ENCODE peak calls at places on chromosomes 11 and 22, in seven cellular contexts. B, P, C, W, R, I and L are unnamed samples.

GRCh38 chr22:27487600-27488450 is 313.7 kb downstream of the MN1 start:
- DNase-seq in B (no peak), P (no peak), C (peak; percentile 36), W (no peak), R (peak; percentile 51), I (peak; percentile 61), L (peak; percentile 20)

GRCh38 chr11:57805780-57806179 is 44.2 kb downstream of the CTNND1 start:
- DNase-seq in B (no peak), P (no peak), C (no peak), W (no peak), R (no peak), I (no peak), L (no peak)

GRCh38 chr11:123235117-123235686 is 40.2 kb upstream of the CLMP start:
- DNase-seq in B (peak; percentile 68), P (no peak), C (peak; percentile 50), W (peak; percentile 79), R (no peak), I (peak; percentile 60), L (peak; percentile 36)

GRCh38 chr11:126821832-126822231 is 178.7 kb downstream of the KIRREL3 start:
- DNase-seq in B (no peak), P (no peak), C (no peak), W (no peak), R (no peak), I (no peak), L (no peak)

GRCh38 chr11:73965076-73965763 is 14.4 kb downstream of the DNAJB13 start:
- DNase-seq in B (peak; percentile 46), P (no peak), C (peak; percentile 58), W (no peak), R (no peak), I (peak; percentile 47), L (peak; percentile 36)

GRCh38 chr22:25030636-25031035 is 78.1 kb downstream of the KIAA1671 start:
- DNase-seq in B (no peak), P (no peak), C (no peak), W (no peak), R (peak; percentile 85), I (peak; percentile 20), L (no peak)

GRCh38 chr11:68928481-68928880 is 24.8 kb downstream of the IGHMBP2 start:
- DNase-seq in B (no peak), P (no peak), C (no peak), W (peak; percentile 23), R (no peak), I (no peak), L (no peak)

GRCh38 chr11:10540546-10540914 is 457 bp downstream of the RNF141 start:
- DNase-seq in B (no peak), P (peak; percentile 35), C (no peak), W (no peak), R (peak; percentile 73), I (no peak), L (peak; percentile 59)

GRCh38 chr11:127000991-127001390 is 421 bp upstream of the KIRREL3 start:
- DNase-seq in B (no peak), P (no peak), C (no peak), W (no peak), R (no peak), I (peak; percentile 60), L (no peak)

GRCh38 chr11:94747136-94748110 is 20.7 kb upstream of the AMOTL1 start:
- DNase-seq in B (no peak), P (no peak), C (peak; percentile 99), W (no peak), R (no peak), I (peak; percentile 81), L (peak; percentile 61)

GRCh38 chr11:74169736-74170458 is 905 bp downstream of the C2CD3 start:
- DNase-seq in B (no peak), P (no peak), C (no peak), W (no peak), R (no peak), I (peak; percentile 12), L (no peak)

GRCh38 chr11:67355023-67355793 is 1.9 kb upstream of the POLD4 start:
- DNase-seq in B (peak; percentile 54), P (no peak), C (no peak), W (peak; percentile 78), R (no peak), I (peak; percentile 46), L (no peak)

DNA sequence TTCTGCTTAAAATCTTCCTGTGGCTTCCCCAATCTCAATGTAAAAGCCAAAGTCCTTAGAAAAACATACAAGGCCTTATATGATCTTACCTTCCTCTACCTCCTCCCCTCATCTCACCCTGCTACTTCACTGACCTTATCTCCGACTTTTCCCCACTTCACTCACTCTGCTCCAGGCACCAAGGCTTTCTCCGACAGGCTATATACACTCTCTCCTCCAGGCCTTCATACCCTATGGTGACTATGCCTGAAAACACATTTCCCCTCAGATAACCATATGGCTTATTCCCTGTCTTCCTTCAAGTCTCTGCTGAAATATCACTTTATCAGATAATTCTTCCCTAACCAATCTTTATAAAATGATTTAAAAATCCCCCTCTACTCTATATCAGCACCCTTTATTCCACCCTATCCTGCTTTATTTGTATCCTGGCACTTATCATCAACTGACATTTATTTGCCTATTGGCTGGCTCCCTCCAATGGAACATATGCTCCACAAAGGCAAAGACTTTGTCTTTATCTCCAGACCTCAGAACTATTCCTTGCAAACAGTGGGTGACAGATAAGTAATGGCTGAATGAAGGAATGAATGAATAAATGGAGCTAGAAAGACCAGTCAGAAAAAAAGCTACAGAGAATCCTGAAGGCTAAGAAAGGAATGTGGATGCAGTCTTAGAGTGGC is 52.7 kb downstream of the PAK1 start:
- DNase-seq in B (no peak), P (no peak), C (no peak), W (no peak), R (no peak), I (no peak), L (no peak)
- H3K4me1 ChIP-seq in B (peaks cover 16% of the 10 kb centered on the region), P (peaks cover 10% of the 10 kb centered on the region), C (no peaks in the 10 kb centered on the region), W (peaks cover 12% of the 10 kb centered on the region), R (no peaks in the 10 kb centered on the region), I (no peaks in the 10 kb centered on the region), L (peaks cover 33% of the 10 kb centered on the region)

GRCh38 chr11:46377266-46377665 is 4.2 kb upstream of the MDK start:
- DNase-seq in B (no peak), P (no peak), C (no peak), W (no peak), R (no peak), I (no peak), L (no peak)
- H3K4me1 ChIP-seq in B (peaks cover 11% of the 10 kb centered on the region), P (peaks cover 4% of the 10 kb centered on the region), C (peaks cover 2% of the 10 kb centered on the region), W (peaks cover 34% of the 10 kb centered on the region), R (no peaks in the 10 kb centered on the region), I (no peaks in the 10 kb centered on the region), L (peaks cover 6% of the 10 kb centered on the region)

DNA sequence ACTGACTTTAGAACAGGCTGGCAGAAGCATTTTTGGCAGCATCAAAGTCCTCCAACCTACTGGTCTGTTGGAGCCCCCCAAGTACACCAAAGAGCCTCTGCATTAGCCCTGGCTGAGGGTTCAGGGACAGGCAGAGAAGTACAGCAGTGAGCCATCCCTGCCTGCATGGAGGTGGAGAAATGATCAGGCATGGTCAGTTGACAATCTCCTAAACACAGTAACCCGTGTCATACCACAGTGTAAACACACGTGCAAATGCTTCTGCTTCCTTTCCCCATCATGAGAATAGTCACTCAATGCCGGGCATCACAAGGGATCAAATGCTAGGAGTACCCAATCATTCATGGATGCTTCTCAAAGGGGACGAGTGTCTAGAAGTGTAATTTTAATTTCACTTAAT is 8.2 kb downstream of the SERPIND1 start:
- DNase-seq in B (no peak), P (no peak), C (no peak), W (no peak), R (no peak), I (no peak), L (no peak)
- H3K4me1 ChIP-seq in B (no peaks in the 10 kb centered on the region), P (no peaks in the 10 kb centered on the region), C (peaks cover 68% of the 10 kb centered on the region), W (peaks cover 14% of the 10 kb centered on the region), R (peaks cover 4% of the 10 kb centered on the region), I (peaks cover 13% of the 10 kb centered on the region), L (peaks cover 19% of the 10 kb centered on the region)

DNA sequence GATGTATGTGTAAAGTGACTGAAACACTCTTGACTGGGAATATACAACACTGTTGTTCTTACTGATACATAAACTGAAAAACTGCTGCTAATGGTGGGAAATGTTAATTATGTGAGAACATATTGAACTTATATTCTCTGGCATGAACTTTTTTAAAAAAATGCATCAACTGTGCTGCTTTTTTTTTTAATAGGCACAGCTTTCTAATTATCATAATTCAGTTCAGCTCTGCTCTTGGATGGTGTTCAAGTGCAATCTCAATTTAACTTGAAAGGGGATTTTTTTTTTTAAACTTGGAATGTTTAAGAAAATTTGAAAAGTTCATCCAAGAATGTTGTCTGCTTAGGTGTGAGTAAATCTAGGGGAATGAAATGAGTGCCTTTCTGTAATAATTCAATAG is 5.2 kb downstream of the TEAD1 start:
- DNase-seq in B (no peak), P (no peak), C (no peak), W (no peak), R (no peak), I (no peak), L (no peak)
- H3K4me1 ChIP-seq in B (peaks cover 77% of the 10 kb centered on the region), P (peaks cover 31% of the 10 kb centered on the region), C (peaks cover 53% of the 10 kb centered on the region), W (peaks cover 20% of the 10 kb centered on the region), R (no peaks in the 10 kb centered on the region), I (peaks cover 50% of the 10 kb centered on the region), L (peaks cover 56% of the 10 kb centered on the region)